ENCODE peak calls at places on chromosomes 11 and 22, in five cellular contexts. Y, O, V, A and Q are unnamed samples.

GRCh38 chr11:128476729-128477128 is 110.6 kb downstream of the ETS1 start:
- DNase-seq in Y (peak; percentile 74), O (peak; percentile 65), V (no peak), A (no peak), Q (no peak)

GRCh38 chr22:37062366-37062655 is 10.8 kb downstream of the KCTD17 start:
- DNase-seq in Y (no peak), O (no peak), V (no peak), A (no peak), Q (no peak)

GRCh38 chr11:117457835-117458234 is 130.2 kb downstream of the CEP164 start:
- DNase-seq in Y (no peak), O (no peak), V (no peak), A (peak; percentile 58), Q (no peak)

GRCh38 chr22:26751217-26751616 is 93.8 kb downstream of the MIAT start:
- DNase-seq in Y (no peak), O (no peak), V (peak; percentile 48), A (no peak), Q (no peak)

GRCh38 chr11:127610787-127611186 is 610.2 kb upstream of the KIRREL3 start:
- DNase-seq in Y (no peak), O (no peak), V (no peak), A (no peak), Q (no peak)

GRCh38 chr11:38345286-38345685 is 1747.2 kb upstream of the RAG2 start:
- DNase-seq in Y (no peak), O (no peak), V (no peak), A (no peak), Q (no peak)

GRCh38 chr11:2382927-2383822 is 6.1 kb downstream of the CD81 start:
- DNase-seq in Y (no peak), O (peak; percentile 48), V (peak; percentile 88), A (no peak), Q (no peak)

GRCh38 chr11:73252577-73253191 is 19.5 kb upstream of the P2RY6 start:
- DNase-seq in Y (no peak), O (no peak), V (no peak), A (no peak), Q (peak; percentile 44)

GRCh38 chr11:27401280-27401679 is 38.3 kb upstream of the CCDC34 start:
- DNase-seq in Y (no peak), O (no peak), V (no peak), A (no peak), Q (no peak)

GRCh38 chr11:96456111-96456510 is 66.3 kb downstream of the JRKL start:
- DNase-seq in Y (no peak), O (no peak), V (no peak), A (no peak), Q (no peak)

GRCh38 chr22:32261306-32261705 is 6.2 kb upstream of the SLC5A4 start:
- DNase-seq in Y (no peak), O (no peak), V (no peak), A (no peak), Q (no peak)

GRCh38 chr11:42273977-42274376 is 814.5 kb upstream of the LRRC4C start:
- DNase-seq in Y (no peak), O (no peak), V (no peak), A (no peak), Q (no peak)

GRCh38 chr11:35683728-35684339 is 21.3 kb downstream of the TRIM44 start:
- DNase-seq in Y (no peak), O (no peak), V (no peak), A (no peak), Q (no peak)

GRCh38 chr11:3859373-3859881 is 4.0 kb downstream of the STIM1 start:
- DNase-seq in Y (peak; percentile 33), O (no peak), V (peak; percentile 80), A (no peak), Q (no peak)

GRCh38 chr22:37501610-37502341 is 15.6 kb upstream of the MFNG start:
- DNase-seq in Y (peak; percentile 99), O (no peak), V (peak; percentile 89), A (peak; percentile 82), Q (no peak)

GRCh38 chr22:36197065-36197440 is 4.6 kb downstream of the APOL4 start:
- DNase-seq in Y (no peak), O (no peak), V (peak; percentile 74), A (no peak), Q (peak; percentile 92)

GRCh38 chr11:29432719-29433325 is 584.0 kb downstream of the KCNA4 start:
- DNase-seq in Y (peak; percentile 5), O (no peak), V (no peak), A (no peak), Q (peak; percentile 81)

GRCh38 chr11:75532200-75532972 is 6.6 kb upstream of the GDPD5 start:
- DNase-seq in Y (peak; percentile 83), O (peak; percentile 69), V (peak; percentile 65), A (peak; percentile 76), Q (peak; percentile 89)

GRCh38 chr11:9606799-9607510 is 33.5 kb downstream of the WEE1 start:
- DNase-seq in Y (peak; percentile 74), O (no peak), V (no peak), A (no peak), Q (no peak)

DNA sequence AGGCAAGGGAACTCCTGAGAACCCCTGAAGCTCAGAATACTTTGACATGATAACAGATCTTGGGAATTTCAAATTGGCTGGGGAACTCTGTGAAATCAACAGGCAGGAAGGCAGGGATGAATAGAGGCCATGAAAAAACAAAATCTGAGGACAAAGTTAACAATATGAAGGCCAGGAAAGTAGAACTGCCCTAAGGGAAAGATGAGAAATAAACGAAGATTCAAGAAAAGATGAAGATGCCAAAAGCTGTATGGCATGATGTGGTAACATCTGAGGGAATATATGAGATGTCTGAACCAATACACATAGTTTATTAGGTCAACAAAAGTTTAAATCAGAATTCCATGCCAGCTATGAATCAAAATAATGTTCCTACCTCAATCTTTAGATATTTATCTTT is 25.0 kb downstream of the SERGEF start:
- DNase-seq in Y (no peak), O (no peak), V (no peak), A (no peak), Q (no peak)
- H3K36me3 ChIP-seq in Y (peaks cover 7% of the 10 kb centered on the region), O (no peaks in the 10 kb centered on the region), V (peaks cover 4% of the 10 kb centered on the region), A (peaks cover 42% of the 10 kb centered on the region), Q (no peaks in the 10 kb centered on the region)

GRCh38 chr11:44319170-44319551 is 9.2 kb upstream of the ALX4 start:
- DNase-seq in Y (no peak), O (no peak), V (no peak), A (peak; percentile 62), Q (no peak)

GRCh38 chr11:44318369-44318768 is 8.4 kb upstream of the ALX4 start:
- DNase-seq in Y (no peak), O (no peak), V (no peak), A (no peak), Q (peak; percentile 12)

GRCh38 chr11:44314733-44315132 is 4.8 kb upstream of the ALX4 start:
- DNase-seq in Y (no peak), O (no peak), V (no peak), A (no peak), Q (no peak)

GRCh38 chr11:44315947-44316387 is 6.0 kb upstream of the ALX4 start:
- DNase-seq in Y (no peak), O (no peak), V (no peak), A (peak; percentile 58), Q (peak; percentile 63)

DNA sequence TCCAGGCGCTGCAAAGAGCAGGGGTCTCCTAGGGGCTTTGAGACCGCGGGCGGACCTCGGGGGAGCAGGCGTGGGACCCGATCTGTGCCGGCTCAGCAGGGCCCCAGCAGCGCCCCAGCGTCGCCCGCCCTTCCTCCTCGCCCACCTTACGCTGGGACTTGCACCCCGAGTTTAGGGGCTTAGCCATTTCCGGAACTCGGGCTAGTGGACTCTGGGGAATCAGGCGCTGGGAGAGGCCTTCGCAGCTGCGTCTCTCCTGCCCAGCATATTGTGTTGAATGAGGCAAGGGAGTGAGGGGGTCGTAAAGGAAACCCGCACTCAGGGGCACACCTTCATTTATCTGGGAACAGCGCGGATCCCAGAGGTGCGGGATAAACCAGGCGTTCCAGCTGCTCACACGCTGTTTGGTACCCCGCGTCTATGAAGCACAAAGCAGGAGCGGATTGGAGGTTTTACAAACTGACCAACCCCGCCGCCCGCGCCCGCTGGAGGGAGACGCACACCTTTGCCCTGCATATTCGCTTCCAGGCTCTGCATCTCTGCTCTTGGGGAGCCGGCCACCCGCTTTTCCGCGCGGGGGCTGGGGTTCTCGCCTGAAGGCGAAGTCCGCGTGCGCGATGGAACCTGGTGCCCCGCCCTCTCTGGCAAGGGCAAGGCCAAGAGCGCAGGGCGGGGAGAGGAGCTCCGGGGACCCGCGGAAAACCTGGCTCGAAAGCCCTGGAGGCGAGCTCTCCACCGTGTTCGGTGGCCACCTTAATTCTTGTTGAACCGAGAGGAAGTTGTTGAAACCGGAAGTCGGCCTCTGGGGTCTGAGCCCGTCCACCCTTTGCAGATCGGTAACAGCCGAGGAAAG is 6.7 kb upstream of the ALX4 start:
- DNase-seq in Y (peak; percentile 19), O (no peak), V (no peak), A (peak; percentile 67), Q (peak; percentile 81)
- H3K4me3 ChIP-seq in Y (no peak overlapping the region), O (no peak overlapping the region), V (peak overlapping the region; percentile 34), A (peak overlapping the region; percentile 13), Q (peak overlapping the region; percentile 43)

GRCh38 chr11:33689506-33689905 is 11.1 kb downstream of the C11orf91 start:
- DNase-seq in Y (no peak), O (no peak), V (no peak), A (no peak), Q (no peak)

GRCh38 chr11:33691051-33691864 is 9.4 kb downstream of the C11orf91 start:
- DNase-seq in Y (peak; percentile 51), O (no peak), V (no peak), A (no peak), Q (no peak)

GRCh38 chr11:33694346-33695050 is 6.1 kb downstream of the C11orf91 start:
- DNase-seq in Y (no peak), O (no peak), V (no peak), A (no peak), Q (no peak)

GRCh38 chr11:33690290-33691050 is 10.2 kb downstream of the C11orf91 start:
- DNase-seq in Y (no peak), O (no peak), V (peak; percentile 74), A (no peak), Q (no peak)

DNA sequence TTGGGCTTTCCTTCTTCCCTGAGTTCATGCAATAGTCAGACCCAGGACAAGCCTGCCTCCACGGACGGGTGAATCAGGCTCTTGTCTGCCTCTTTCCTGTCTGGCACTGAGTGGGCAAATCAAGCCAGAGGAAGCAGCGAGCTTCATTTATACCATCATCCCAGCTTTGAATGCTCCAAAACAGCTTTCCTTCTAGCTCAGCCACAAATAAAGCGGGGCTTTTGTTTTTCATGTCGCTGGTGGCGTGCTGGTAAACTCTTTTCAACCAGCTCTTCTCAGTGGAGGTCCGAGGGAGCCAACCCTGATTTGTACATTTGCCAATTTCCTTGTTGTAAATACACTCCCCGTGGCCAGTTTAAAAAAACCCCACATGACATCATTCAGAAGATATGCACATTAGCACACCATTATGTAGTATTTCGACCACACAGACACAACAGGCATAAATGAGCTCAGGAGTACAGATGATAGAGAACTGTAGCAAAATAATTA is 8.6 kb downstream of the C11orf91 start:
- DNase-seq in Y (peak; percentile 79), O (no peak), V (peak; percentile 76), A (no peak), Q (peak; percentile 98)
- H3K4me1 ChIP-seq in Y (peaks cover 5% of the 10 kb centered on the region), O (no peaks in the 10 kb centered on the region), V (peaks cover 71% of the 10 kb centered on the region), A (peaks cover 32% of the 10 kb centered on the region), Q (peaks cover 60% of the 10 kb centered on the region)

GRCh38 chr11:72233056-72233772 is 8.6 kb downstream of the INPPL1 start:
- DNase-seq in Y (no peak), O (no peak), V (no peak), A (peak; percentile 47), Q (no peak)

GRCh38 chr11:72235351-72236057 is 8.5 kb downstream of the PHOX2A start:
- DNase-seq in Y (no peak), O (no peak), V (no peak), A (peak; percentile 47), Q (no peak)

GRCh38 chr11:72234920-72235319 is 9.1 kb downstream of the PHOX2A start:
- DNase-seq in Y (no peak), O (peak; percentile 3), V (no peak), A (peak; percentile 61), Q (no peak)

GRCh38 chr11:72233773-72234513 is 9.4 kb downstream of the INPPL1 start:
- DNase-seq in Y (no peak), O (no peak), V (no peak), A (peak; percentile 29), Q (no peak)

GRCh38 chr11:72234514-72234830 is 9.5 kb downstream of the PHOX2A start:
- DNase-seq in Y (no peak), O (no peak), V (no peak), A (no peak), Q (no peak)
- H3K36me3 ChIP-seq in Y (peaks cover 17% of the 10 kb centered on the region), O (no peaks in the 10 kb centered on the region), V (peaks cover 33% of the 10 kb centered on the region), A (peaks cover 78% of the 10 kb centered on the region), Q (peaks cover 47% of the 10 kb centered on the region)